ENCODE peak calls at places on chromosome 13, in eight cellular contexts. L is stomach, P is activated B cell treated with CpG ODN at 0.5 μM for 24 hours, F is cardiac fibroblast, S is pancreas, A is mammary epithelial cell, M is heart right ventricle, B is WTC11. X is an unnamed sample.

GRCh38 chr13:89066868-89067466 is 1395.8 kb downstream of the SLITRK5 start:
- DNase-seq in P (no peak), S (no peak), F (peak), A (peak), B (peak), L (no peak), M (no peak), X (peak)

GRCh38 chr13:43390101-43390500 is 366.7 kb downstream of the DNAJC15 start:
- DNase-seq in P (no peak), A (no peak), S (no peak), F (peak), B (no peak), L (no peak), M (no peak), X (no peak)

GRCh38 chr13:45713721-45714120 is 11.6 kb downstream of the CBY2 start:
- DNase-seq in F (no peak), B (peak), S (no peak), A (no peak), M (no peak), P (no peak), L (no peak), X (no peak)

GRCh38 chr13:44155422-44156293 is 218.0 kb upstream of the SERP2 start:
- DNase-seq in M (peak), B (peak), F (peak), L (peak), S (no peak), A (no peak), P (no peak), X (no peak)

GRCh38 chr13:113880651-113881611 is 17.1 kb upstream of the GAS6 start:
- DNase-seq in S (no peak), L (no peak), B (no peak), M (no peak), P (no peak), A (peak), F (no peak), X (no peak)

GRCh38 chr13:49585220-49586157 is at the start of gene RCBTB1:
- DNase-seq in P (peak), A (peak), L (peak), S (peak), M (peak), B (peak), F (peak), X (peak)

GRCh38 chr13:60379837-60380236 is 17.2 kb upstream of the TDRD3 start:
- DNase-seq in A (no peak), B (no peak), F (no peak), L (no peak), S (no peak), P (no peak), M (no peak), X (peak)

GRCh38 chr13:99356216-99357089 is 49.3 kb upstream of the GPR183 start:
- DNase-seq in P (peak), B (no peak), L (no peak), S (no peak), F (peak), A (no peak), M (peak), X (no peak)

GRCh38 chr13:112446347-112446861 is 70.2 kb downstream of the SPACA7 start:
- DNase-seq in P (no peak), B (no peak), A (no peak), L (peak), F (no peak), M (no peak), S (no peak), X (no peak)

GRCh38 chr13:102930566-102930965 is 84.7 kb downstream of the ERCC5 start:
- DNase-seq in M (no peak), L (no peak), S (no peak), F (no peak), B (no peak), P (no peak), A (no peak), X (no peak)

GRCh38 chr13:77896977-77897376 is 21.7 kb downstream of the EDNRB start:
- DNase-seq in S (no peak), P (no peak), M (no peak), B (no peak), L (no peak), A (no peak), F (peak), X (no peak)

GRCh38 chr13:112892759-112893569 is 76.0 kb upstream of the MCF2L start:
- DNase-seq in S (peak), A (no peak), M (no peak), P (no peak), L (peak), B (no peak), F (no peak), X (no peak)

GRCh38 chr13:26529441-26529840 is 28.0 kb upstream of the WASF3 start:
- DNase-seq in M (peak), S (no peak), F (peak), P (no peak), L (peak), A (peak), B (peak), X (peak)

GRCh38 chr13:45928843-45929242 is 77.3 kb upstream of the SIAH3 start:
- DNase-seq in L (no peak), A (peak), S (no peak), F (peak), P (no peak), B (no peak), M (no peak), X (peak)

GRCh38 chr13:110055089-110055488 is 251.9 kb downstream of the COL4A1 start:
- DNase-seq in F (peak), B (no peak), M (no peak), L (no peak), A (peak), P (no peak), S (no peak), X (no peak)

GRCh38 chr13:30364876-30365275 is 57.4 kb upstream of the UBE2L5 start:
- DNase-seq in M (no peak), B (no peak), S (no peak), A (no peak), P (no peak), F (peak), L (no peak), X (no peak)

GRCh38 chr13:97976551-97977375 is 23.3 kb downstream of the IPO5 start:
- DNase-seq in F (no peak), P (no peak), A (peak), L (no peak), S (no peak), B (peak), M (peak), X (no peak)

GRCh38 chr13:103430368-103430767 is 364.2 kb upstream of the SLC10A2 start:
- DNase-seq in F (no peak), P (no peak), S (no peak), L (no peak), B (no peak), A (no peak), M (no peak), X (no peak)

GRCh38 chr13:79295906-79296564 is 110.0 kb downstream of the RBM26 start:
- DNase-seq in A (no peak), M (no peak), P (no peak), S (no peak), F (no peak), L (peak), B (no peak), X (peak)

GRCh38 chr13:46341112-46341711 is 45.8 kb downstream of the RUBCNL start:
- DNase-seq in M (no peak), A (peak), S (no peak), B (no peak), F (peak), P (no peak), L (no peak), X (peak)

GRCh38 chr13:74977498-74977897 is 504.5 kb downstream of the TBC1D4 start:
- DNase-seq in F (no peak), A (no peak), M (no peak), S (no peak), L (no peak), P (no peak), B (no peak), X (no peak)

GRCh38 chr13:100584901-100585300 is 3.7 kb downstream of the GGACT start:
- DNase-seq in P (no peak), L (no peak), S (no peak), A (no peak), F (no peak), B (no peak), M (no peak), X (no peak)

GRCh38 chr13:81762449-81762848 is 1421.5 kb upstream of the SPRY2 start:
- DNase-seq in S (no peak), A (no peak), F (no peak), B (no peak), L (no peak), P (no peak), M (no peak), X (no peak)

GRCh38 chr13:112529216-112529615 is 58.7 kb downstream of the TUBGCP3 start:
- DNase-seq in A (no peak), P (no peak), B (no peak), F (no peak), S (no peak), L (no peak), M (no peak), X (no peak)

GRCh38 chr13:59337070-59337469 is 826.7 kb downstream of the DIAPH3 start:
- DNase-seq in F (peak), L (no peak), S (no peak), P (no peak), B (no peak), A (no peak), M (no peak), X (no peak)

GRCh38 chr13:21606251-21606650 is 2.3 kb upstream of the MICU2 start:
- DNase-seq in F (no peak), M (no peak), L (no peak), A (no peak), P (no peak), B (no peak), S (no peak), X (no peak)

GRCh38 chr13:21608961-21609360 is 5.0 kb upstream of the MICU2 start:
- DNase-seq in M (no peak), B (no peak), F (no peak), L (no peak), S (no peak), P (no peak), A (peak), X (peak)

GRCh38 chr13:21606781-21607180 is 2.8 kb upstream of the MICU2 start:
- DNase-seq in S (no peak), B (no peak), L (no peak), F (no peak), A (no peak), P (no peak), M (no peak), X (no peak)

DNA sequence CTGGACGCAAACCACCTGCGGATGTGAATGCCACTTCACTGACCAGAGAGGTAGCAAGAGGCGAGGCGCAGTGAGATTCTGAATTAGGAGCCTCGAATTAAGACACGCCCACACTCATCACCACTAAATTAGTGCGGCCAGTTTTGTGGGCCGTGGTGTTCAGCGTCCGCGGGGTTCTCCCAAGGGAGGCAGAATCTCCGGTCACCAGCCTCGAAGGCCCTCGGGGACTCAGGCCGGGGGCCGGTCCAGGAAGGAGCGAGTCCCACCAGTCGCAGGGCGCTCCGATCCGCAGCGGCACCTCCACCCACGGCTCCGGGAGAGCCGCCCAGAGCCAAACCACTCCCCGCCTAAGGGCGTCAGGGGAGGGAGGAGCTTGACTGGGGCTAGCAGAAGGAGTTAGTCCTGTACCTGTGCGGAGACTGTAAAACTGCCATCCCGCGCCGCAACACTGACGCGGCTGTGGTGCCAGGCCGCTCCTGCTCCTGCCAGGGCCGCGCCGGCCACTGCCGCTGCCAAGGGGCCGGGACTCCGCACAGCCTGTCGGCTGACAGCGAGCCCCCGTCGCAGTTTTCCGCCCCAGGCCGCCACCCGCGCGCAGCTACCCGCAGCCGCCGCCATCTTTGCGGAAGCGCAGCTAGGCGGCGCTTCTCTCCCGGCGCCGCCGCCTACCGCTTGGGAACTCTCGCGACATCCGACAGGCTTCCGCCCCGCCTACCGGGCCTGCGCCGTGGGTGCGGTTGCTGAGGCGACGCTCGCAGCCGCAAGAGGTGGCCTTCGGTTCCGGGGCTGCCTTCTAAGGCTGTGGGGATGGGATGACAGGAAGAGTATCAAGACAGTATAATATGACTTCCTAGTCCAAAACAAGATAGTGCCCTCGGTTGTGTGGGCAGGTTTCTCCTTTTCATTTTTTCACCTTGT is at the start of gene MICU2:
- DNase-seq in M (peak), B (peak), S (peak), L (peak), A (peak), F (peak), P (peak), X (peak)
- TF ChIP-seq CTCF in M (peak), B (no peak), S (peak), L (no peak), A (no peak), F (no peak), P (no peak), X (no peak)

DNA sequence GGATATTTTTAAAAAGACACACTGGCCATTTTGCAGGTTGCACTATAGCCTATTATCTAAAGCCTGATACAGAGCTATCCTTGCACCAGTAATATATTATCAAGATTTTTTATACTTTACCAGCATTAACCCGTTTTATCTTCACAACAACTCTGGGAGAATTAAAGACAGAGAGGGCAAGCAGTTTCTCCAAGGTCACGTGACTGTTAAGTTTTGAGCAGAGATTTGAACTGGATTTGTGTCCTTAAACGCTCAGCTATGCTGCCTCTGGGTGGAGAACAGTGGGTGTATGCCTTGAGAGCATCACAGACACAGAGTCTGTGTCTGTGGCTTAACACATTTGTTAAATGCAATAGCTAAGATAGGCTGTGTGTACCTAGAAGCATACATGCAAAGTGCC is 147.2 kb downstream of the MYO16 start:
- DNase-seq in S (no peak), L (no peak), M (no peak), P (no peak), A (no peak), F (no peak), B (no peak), X (no peak)
- TF ChIP-seq CTCF in S (no peak), L (no peak), M (no peak), P (no peak), A (no peak), F (no peak), B (no peak), X (no peak)

GRCh38 chr13:61466280-61466679 is 50.6 kb upstream of the PCDH20 start:
- DNase-seq in B (peak), L (no peak), S (no peak), A (no peak), P (no peak), M (no peak), F (no peak), X (peak)
- TF ChIP-seq CTCF in B (no peak), L (no peak), S (no peak), A (peak), P (no peak), M (no peak), F (no peak), X (no peak)

GRCh38 chr13:48176781-48177180 is 56.2 kb upstream of the ITM2B start:
- DNase-seq in F (no peak), A (no peak), S (no peak), M (no peak), L (no peak), P (no peak), B (no peak), X (no peak)

GRCh38 chr13:48181482-48182145 is 51.4 kb upstream of the ITM2B start:
- DNase-seq in A (no peak), P (no peak), S (no peak), F (no peak), M (no peak), B (no peak), L (no peak), X (no peak)

GRCh38 chr13:48175200-48175599 is 57.8 kb upstream of the ITM2B start:
- DNase-seq in M (no peak), F (no peak), A (no peak), S (no peak), L (no peak), P (no peak), B (no peak), X (no peak)

DNA sequence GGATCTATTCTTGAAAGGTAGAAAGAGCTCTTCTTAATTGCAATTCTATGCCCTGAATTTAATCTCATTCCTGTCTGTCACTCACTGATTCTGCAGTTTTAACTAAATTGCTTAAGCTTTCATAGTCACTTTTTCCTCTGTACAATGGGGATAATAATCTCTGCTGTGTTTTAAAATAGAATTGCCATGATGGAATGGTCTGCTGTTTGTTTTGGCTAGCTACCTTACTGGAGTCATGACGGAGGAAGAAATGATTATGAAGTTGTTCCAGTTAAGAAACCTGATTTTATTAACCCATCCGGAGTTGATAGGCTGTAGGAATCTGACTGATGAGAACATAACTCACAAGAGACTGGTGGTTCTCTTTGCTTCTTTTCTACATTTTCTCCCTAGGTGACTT is 54.9 kb upstream of the ITM2B start:
- DNase-seq in S (no peak), A (no peak), L (no peak), M (no peak), B (no peak), F (peak), P (no peak), X (no peak)
- TF ChIP-seq CTCF in S (no peak), A (no peak), L (no peak), M (no peak), B (no peak), F (no peak), P (no peak), X (no peak)

GRCh38 chr13:35210234-35210633 is 266.3 kb downstream of the MAB21L1 start:
- DNase-seq in L (no peak), M (no peak), S (no peak), F (peak), B (no peak), P (no peak), A (no peak), X (peak)
- TF ChIP-seq CTCF in L (no peak), M (no peak), S (no peak), F (no peak), B (no peak), P (no peak), A (peak), X (no peak)

GRCh38 chr13:92716749-92717148 is 509.9 kb upstream of the GPC6 start:
- DNase-seq in A (peak), F (peak), S (no peak), M (no peak), L (no peak), P (no peak), B (no peak), X (peak)
- TF ChIP-seq CTCF in A (peak), F (no peak), S (no peak), M (peak), L (no peak), P (no peak), B (no peak), X (peak)

GRCh38 chr13:24679686-24680085 is 522 bp upstream of the ATP12A start:
- DNase-seq in M (no peak), P (no peak), B (no peak), A (no peak), F (no peak), L (no peak), S (no peak), X (no peak)

GRCh38 chr13:24681930-24682329 is 1.7 kb downstream of the ATP12A start:
- DNase-seq in L (no peak), P (no peak), F (no peak), B (no peak), A (no peak), S (no peak), M (no peak), X (no peak)

GRCh38 chr13:24680921-24681585 is 845 bp downstream of the ATP12A start:
- DNase-seq in P (no peak), S (no peak), A (no peak), L (no peak), B (no peak), M (no peak), F (no peak), X (no peak)

GRCh38 chr13:24682353-24682752 is 2.1 kb downstream of the ATP12A start:
- DNase-seq in S (no peak), M (no peak), P (no peak), B (no peak), L (no peak), A (no peak), F (no peak), X (no peak)

DNA sequence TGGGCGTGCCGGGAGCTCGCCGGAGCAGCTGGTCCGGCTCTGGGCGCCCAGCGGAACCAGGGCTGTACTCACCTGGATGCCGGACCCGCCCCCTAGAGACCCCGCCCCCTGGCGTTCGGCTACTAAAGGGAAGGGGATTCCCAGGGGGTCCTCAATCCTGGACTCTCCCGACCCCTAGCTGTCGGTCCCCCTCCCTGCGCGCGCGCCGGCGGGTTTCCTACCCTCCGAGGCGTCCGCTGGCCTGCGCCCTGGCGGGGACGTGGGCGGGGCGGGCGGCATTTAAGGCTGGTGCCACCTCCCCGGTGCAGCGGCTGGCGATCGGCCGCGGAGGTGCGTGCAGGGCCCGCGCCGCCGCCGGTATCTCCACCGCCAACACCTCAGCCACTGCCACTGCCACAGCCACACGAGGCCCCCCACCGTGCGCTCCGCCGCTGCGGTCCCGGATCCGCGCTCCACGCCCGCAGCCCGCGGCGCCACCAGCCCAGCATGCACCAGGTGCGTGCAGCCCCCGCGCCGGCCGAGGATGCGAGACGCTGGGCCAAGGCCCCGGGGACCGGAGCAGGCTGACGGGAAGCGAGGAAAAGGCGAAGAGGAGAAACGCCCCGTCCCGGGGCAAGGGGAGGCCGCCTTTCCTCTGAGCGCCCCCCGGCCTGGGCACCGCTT is at the start of gene ATP12A:
- DNase-seq in F (no peak), B (peak), M (no peak), S (peak), A (peak), L (peak), P (no peak), X (no peak)
- TF ChIP-seq CTCF in F (no peak), B (peak), M (no peak), S (no peak), A (peak), L (no peak), P (no peak), X (peak)

X was measured in MCF 10A.